ENCODE peak calls at places on chromosomes 5 and 9, in four cellular contexts. W is GM23338, N is tibial nerve, P is sigmoid colon. M is an unnamed sample.
A peak's percentile ranks its signal among the peaks of the same experiment; 100 is the strongest.

GRCh38 chr5:89728750-89729149 is 680.8 kb downstream of the CETN3 start:
- DNase-seq in N (peak; percentile 13), W (no peak), P (peak; percentile 61), M (no peak)

GRCh38 chr5:65674749-65675148 is 47.2 kb downstream of the SGTB start:
- DNase-seq in W (no peak), P (no peak), N (no peak), M (peak; percentile 7)

GRCh38 chr9:89313842-89314241 is 2.8 kb downstream of the CKS2 start:
- DNase-seq in N (no peak), P (no peak), W (no peak), M (no peak)

GRCh38 chr5:94181940-94182339 is 436.5 kb downstream of the KIAA0825 start:
- DNase-seq in N (no peak), W (peak; percentile 66), P (no peak), M (peak; percentile 36)

GRCh38 chr5:44390332-44390731 is 1.1 kb upstream of the FGF10 start:
- DNase-seq in P (no peak), W (no peak), N (no peak), M (no peak)

GRCh38 chr9:93007529-93008058 is 50.9 kb upstream of the SUSD3 start:
- DNase-seq in W (no peak), P (no peak), N (no peak), M (no peak)

GRCh38 chr5:172788771-172789686 is 18.0 kb upstream of the DUSP1 start:
- DNase-seq in P (peak; percentile 84), W (no peak), N (peak; percentile 9), M (no peak)

GRCh38 chr5:122649080-122649479 is 125.8 kb upstream of the SNX2 start:
- DNase-seq in P (no peak), N (no peak), W (no peak), M (no peak)

GRCh38 chr9:97788763-97789663 is 64.0 kb upstream of the FOXE1 start:
- DNase-seq in P (no peak), W (no peak), N (no peak), M (peak; percentile 83)

GRCh38 chr5:1660511-1660910 is 136.8 kb upstream of the LPCAT1 start:
- DNase-seq in P (no peak), N (no peak), W (no peak), M (no peak)

GRCh38 chr5:157456301-157456700 is 3.7 kb upstream of the NIPAL4 start:
- DNase-seq in N (no peak), W (no peak), P (no peak), M (no peak)

GRCh38 chr5:113215401-113216060 is 219.3 kb downstream of the TSSK1B start:
- DNase-seq in P (no peak), N (no peak), W (no peak), M (no peak)

GRCh38 chr5:136308396-136308795 is 56.9 kb downstream of the TRPC7 start:
- DNase-seq in N (no peak), W (peak; percentile 42), P (no peak), M (no peak)

GRCh38 chr5:88664630-88665029 is 218.4 kb downstream of the MEF2C start:
- DNase-seq in P (no peak), W (peak; percentile 87), N (no peak), M (no peak)

GRCh38 chr5:174609116-174609515 is 115.3 kb upstream of the MSX2 start:
- DNase-seq in P (no peak), N (no peak), W (no peak), M (no peak)

GRCh38 chr5:149865746-149866145 is 78.8 kb downstream of the PDE6A start:
- DNase-seq in P (no peak), N (no peak), W (no peak), M (peak; percentile 64)

GRCh38 chr9:133654736-133655657 is 18.8 kb downstream of the DBH start:
- DNase-seq in W (no peak), N (no peak), P (no peak), M (no peak)

GRCh38 chr9:34496149-34496712 is 26.6 kb downstream of the ENHO start:
- DNase-seq in W (no peak), N (no peak), P (peak; percentile 13), M (peak; percentile 37)

GRCh38 chr5:37717613-37718431 is 122.0 kb downstream of the GDNF start:
- DNase-seq in N (no peak), W (no peak), P (peak; percentile 66), M (peak; percentile 93)

GRCh38 chr9:15370496-15371464 is 51.9 kb upstream of the SNAPC3 start:
- DNase-seq in P (no peak), W (peak; percentile 32), N (no peak), M (no peak)

GRCh38 chr5:65482727-65483473 is 1.2 kb upstream of the ADAMTS6 start:
- DNase-seq in W (peak; percentile 85), N (no peak), P (no peak), M (peak; percentile 46)

GRCh38 chr5:124453221-124454032 is 293.0 kb downstream of the ZNF608 start:
- DNase-seq in P (no peak), N (no peak), W (no peak), M (peak; percentile 21)

GRCh38 chr9:91428431-91428830 is 4.8 kb upstream of the NFIL3 start:
- DNase-seq in P (no peak), N (no peak), W (no peak), M (no peak)

GRCh38 chr9:18071651-18072060 is 402.3 kb upstream of the ADAMTSL1 start:
- DNase-seq in N (no peak), P (no peak), W (no peak), M (peak; percentile 36)

GRCh38 chr9:26939934-26940711 is 6.9 kb downstream of the PLAA start:
- DNase-seq in P (no peak), W (no peak), N (no peak), M (no peak)

GRCh38 chr5:179271821-179272325 is 73.4 kb downstream of the ADAMTS2 start:
- DNase-seq in W (no peak), N (peak; percentile 10), P (peak; percentile 61), M (no peak)

DNA sequence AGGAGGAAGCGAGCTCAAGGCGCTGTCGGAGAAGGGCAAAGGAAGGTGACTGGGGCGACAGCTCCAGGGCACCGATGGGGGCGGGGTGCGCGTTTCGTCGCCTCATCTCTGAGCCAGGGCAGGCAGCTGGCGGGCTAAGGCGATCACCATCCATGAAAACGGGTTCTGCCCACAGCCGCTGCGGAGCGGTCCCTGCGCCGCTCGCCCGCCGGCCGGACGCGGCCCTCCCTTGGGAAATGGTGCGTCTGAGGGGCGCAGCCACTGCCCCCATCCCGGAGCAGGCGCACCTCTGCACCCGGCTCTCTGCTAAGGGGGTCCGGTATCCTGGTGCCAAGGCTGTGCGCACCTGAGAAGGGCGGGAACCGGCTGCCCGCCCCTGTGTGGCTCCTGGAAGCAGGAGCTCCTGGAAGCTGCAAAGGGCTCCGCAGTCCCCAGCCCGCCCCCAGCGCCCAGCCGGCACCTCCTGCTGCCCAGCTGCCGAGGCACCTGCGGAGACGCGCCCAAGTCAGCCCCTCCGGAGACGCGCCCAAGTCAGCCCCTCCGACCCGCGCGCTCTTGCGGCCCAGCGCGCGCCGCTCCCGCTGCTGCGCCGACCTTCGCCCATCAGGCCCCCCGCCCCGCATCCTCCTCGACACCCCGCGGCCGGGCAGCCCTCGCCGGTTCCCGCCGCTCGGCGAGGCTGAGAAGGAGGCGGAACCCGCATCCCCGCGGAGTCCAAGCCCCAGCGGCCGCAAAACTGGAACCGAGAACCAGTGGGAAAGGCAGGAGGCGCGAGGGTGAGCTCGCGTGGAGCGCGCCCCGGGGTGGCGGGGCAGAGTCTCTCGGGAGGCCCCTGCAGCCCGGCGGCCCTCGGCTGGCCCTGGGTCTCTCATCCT is 757 bp downstream of the ANKRD34B start:
- DNase-seq in N (no peak), P (no peak), W (peak; percentile 54), M (no peak)
- H3K4me3 ChIP-seq in N (peak overlapping the region; percentile 28), P (no peak overlapping the region), W (peak overlapping the region; percentile 79), M (peak overlapping the region; percentile 27)

GRCh38 chr9:84154320-84154719 is 173.7 kb downstream of the RMI1 start:
- DNase-seq in P (no peak), W (no peak), N (no peak), M (peak; percentile 40)
- H3K4me3 ChIP-seq in P (no peak overlapping the region), W (no peak overlapping the region), N (no peak overlapping the region), M (no peak overlapping the region)

DNA sequence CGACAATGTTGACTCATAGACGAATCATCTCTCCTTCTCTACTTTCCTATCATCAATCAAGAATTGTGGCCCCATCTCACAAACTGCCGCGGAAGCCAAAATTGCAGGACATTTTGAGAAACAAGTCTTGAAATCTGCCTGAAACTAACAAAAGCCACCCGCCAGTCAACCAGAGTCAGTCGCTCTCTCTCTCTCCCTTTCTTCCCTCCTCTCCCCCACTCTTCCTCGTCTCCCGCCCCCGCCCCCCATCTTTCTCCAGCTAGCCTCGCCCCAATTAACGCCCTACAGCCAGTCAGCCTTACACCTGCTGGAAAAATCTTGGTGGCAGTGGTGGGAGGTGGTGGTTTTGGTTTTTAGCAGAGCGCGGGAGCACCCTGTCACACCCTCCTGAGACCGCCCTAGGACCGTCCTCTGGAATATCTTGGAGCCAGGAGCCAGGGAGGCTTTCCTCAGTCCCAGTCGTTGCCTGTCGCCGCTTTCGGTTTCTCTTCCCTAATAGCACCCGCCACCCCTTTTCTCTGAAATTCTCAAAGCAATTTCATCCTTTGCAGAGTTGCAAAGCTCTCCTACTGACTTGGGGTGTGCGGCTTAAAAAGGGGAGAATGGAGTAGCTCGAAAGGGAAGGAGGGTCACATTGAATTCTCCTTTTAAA is 301.1 kb downstream of the PARP8 start:
- DNase-seq in P (no peak), N (no peak), W (peak; percentile 65), M (no peak)
- H3K4me3 ChIP-seq in P (peak overlapping the region; percentile 23), N (peak overlapping the region; percentile 27), W (peak overlapping the region; percentile 76), M (peak overlapping the region; percentile 7)

GRCh38 chr5:168226012-168226411 is 65.4 kb upstream of the WWC1 start:
- DNase-seq in N (no peak), P (no peak), W (no peak), M (no peak)
- H3K4me3 ChIP-seq in N (no peak overlapping the region), P (no peak overlapping the region), W (no peak overlapping the region), M (no peak overlapping the region)

DNA sequence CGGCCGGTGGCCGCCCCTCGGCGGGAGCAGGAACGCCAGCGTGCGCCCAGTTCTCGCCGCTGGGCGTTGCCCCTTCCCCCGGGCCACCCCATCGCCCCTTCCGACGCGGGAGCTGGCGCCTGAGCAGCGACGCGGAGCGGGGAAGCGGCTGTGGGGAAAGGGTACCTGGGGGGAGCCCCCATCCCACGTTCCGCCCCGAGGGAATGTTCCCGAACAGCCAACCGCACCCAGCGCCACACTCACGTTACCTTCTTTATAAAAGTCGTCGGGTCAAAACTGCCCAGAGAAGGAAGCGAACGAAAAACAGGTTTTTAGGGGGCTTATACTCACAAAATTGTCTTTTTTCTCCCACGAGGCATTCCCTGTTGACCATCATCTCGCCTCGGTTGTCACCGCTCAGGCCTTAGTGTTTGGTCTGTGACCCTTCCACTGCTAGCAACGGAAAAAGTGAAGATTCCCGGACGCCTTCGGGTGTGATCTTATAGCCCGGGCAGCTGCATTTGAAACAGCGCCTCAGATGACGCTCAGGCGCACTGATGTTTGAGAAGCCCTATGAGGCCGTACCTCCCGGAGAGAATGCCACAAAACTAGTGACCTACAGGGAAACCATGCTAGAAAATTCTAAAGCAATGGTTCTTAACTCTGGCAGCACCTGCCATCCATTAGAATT is 472 bp upstream of the GOLM1 start:
- DNase-seq in N (no peak), W (peak; percentile 71), P (peak; percentile 79), M (peak; percentile 52)
- H3K4me3 ChIP-seq in N (peak overlapping the region; percentile 36), W (peak overlapping the region; percentile 95), P (peak overlapping the region; percentile 38), M (peak overlapping the region; percentile 58)